ENCODE peak calls at places on chromosome 17, in seven cellular contexts. One of them, this sample, is unnamed.

GRCh38 chr17:28878981-28879380 is 18.6 kb downstream of the FLOT2 start:
- DNase-seq in endothelial cell of umbilical vein: peak
- DNase-seq in Peyer's patch: peak
- DNase-seq in body of pancreas: no peak
- DNase-seq in thyroid gland: peak
- DNase-seq in A549: peak
- DNase-seq in tibial nerve: no peak
- DNase-seq in this sample: peak

GRCh38 chr17:4895121-4895520 is 4.2 kb upstream of the C17orf107 start:
- DNase-seq in A549: no peak
- DNase-seq in endothelial cell of umbilical vein: no peak
- DNase-seq in thyroid gland: no peak
- DNase-seq in tibial nerve: no peak
- DNase-seq in Peyer's patch: no peak
- DNase-seq in body of pancreas: no peak
- DNase-seq in this sample: no peak

GRCh38 chr17:29158096-29158495 is 22.1 kb downstream of the MYO18A start:
- DNase-seq in endothelial cell of umbilical vein: no peak
- DNase-seq in A549: no peak
- DNase-seq in tibial nerve: no peak
- DNase-seq in body of pancreas: no peak
- DNase-seq in thyroid gland: no peak
- DNase-seq in Peyer's patch: no peak
- DNase-seq in this sample: no peak

GRCh38 chr17:1438593-1439083 is 17.4 kb downstream of the CRK start:
- DNase-seq in thyroid gland: no peak
- DNase-seq in body of pancreas: no peak
- DNase-seq in tibial nerve: no peak
- DNase-seq in Peyer's patch: no peak
- DNase-seq in A549: no peak
- DNase-seq in endothelial cell of umbilical vein: no peak
- DNase-seq in this sample: peak

GRCh38 chr17:57595426-57595825 is 149.7 kb downstream of the CCDC182 start:
- DNase-seq in tibial nerve: no peak
- DNase-seq in Peyer's patch: no peak
- DNase-seq in endothelial cell of umbilical vein: no peak
- DNase-seq in body of pancreas: no peak
- DNase-seq in A549: no peak
- DNase-seq in thyroid gland: no peak
- DNase-seq in this sample: no peak

GRCh38 chr17:5877948-5878347 is 192.2 kb upstream of the WSCD1 start:
- DNase-seq in Peyer's patch: no peak
- DNase-seq in endothelial cell of umbilical vein: no peak
- DNase-seq in A549: no peak
- DNase-seq in body of pancreas: no peak
- DNase-seq in tibial nerve: no peak
- DNase-seq in thyroid gland: peak
- DNase-seq in this sample: peak

GRCh38 chr17:12133183-12133582 is 112.5 kb downstream of the MAP2K4 start:
- DNase-seq in endothelial cell of umbilical vein: no peak
- DNase-seq in A549: no peak
- DNase-seq in Peyer's patch: no peak
- DNase-seq in tibial nerve: no peak
- DNase-seq in body of pancreas: no peak
- DNase-seq in thyroid gland: no peak
- DNase-seq in this sample: no peak

GRCh38 chr17:57675427-57675826 is 69.7 kb downstream of the CCDC182 start:
- DNase-seq in thyroid gland: no peak
- DNase-seq in A549: no peak
- DNase-seq in tibial nerve: no peak
- DNase-seq in endothelial cell of umbilical vein: no peak
- DNase-seq in body of pancreas: no peak
- DNase-seq in Peyer's patch: no peak
- DNase-seq in this sample: no peak

GRCh38 chr17:81672504-81672903 is 6.0 kb downstream of the CCDC137 start:
- DNase-seq in A549: no peak
- DNase-seq in thyroid gland: no peak
- DNase-seq in body of pancreas: no peak
- DNase-seq in Peyer's patch: no peak
- DNase-seq in endothelial cell of umbilical vein: no peak
- DNase-seq in tibial nerve: no peak
- DNase-seq in this sample: no peak

GRCh38 chr17:58046230-58047094 is 36.8 kb upstream of the DYNLL2 start:
- DNase-seq in thyroid gland: no peak
- DNase-seq in A549: no peak
- DNase-seq in tibial nerve: no peak
- DNase-seq in Peyer's patch: no peak
- DNase-seq in body of pancreas: no peak
- DNase-seq in endothelial cell of umbilical vein: no peak
- DNase-seq in this sample: no peak

GRCh38 chr17:74840989-74841666 is 18.6 kb downstream of the GRIN2C start:
- DNase-seq in A549: no peak
- DNase-seq in tibial nerve: peak
- DNase-seq in endothelial cell of umbilical vein: no peak
- DNase-seq in thyroid gland: peak
- DNase-seq in Peyer's patch: no peak
- DNase-seq in body of pancreas: no peak
- DNase-seq in this sample: peak

GRCh38 chr17:49817993-49818392 is 29.5 kb downstream of the KAT7 start:
- DNase-seq in Peyer's patch: no peak
- DNase-seq in tibial nerve: no peak
- DNase-seq in body of pancreas: no peak
- DNase-seq in endothelial cell of umbilical vein: no peak
- DNase-seq in A549: no peak
- DNase-seq in thyroid gland: no peak
- DNase-seq in this sample: no peak

GRCh38 chr17:55285340-55286301 is 20.9 kb downstream of the HLF start:
- DNase-seq in thyroid gland: peak
- DNase-seq in endothelial cell of umbilical vein: peak
- DNase-seq in body of pancreas: peak
- DNase-seq in tibial nerve: peak
- DNase-seq in Peyer's patch: peak
- DNase-seq in A549: no peak
- DNase-seq in this sample: peak

GRCh38 chr17:47210105-47210504 is 957 bp downstream of the MYL4 start:
- DNase-seq in endothelial cell of umbilical vein: no peak
- DNase-seq in thyroid gland: peak
- DNase-seq in tibial nerve: no peak
- DNase-seq in Peyer's patch: no peak
- DNase-seq in A549: no peak
- DNase-seq in body of pancreas: no peak
- DNase-seq in this sample: no peak

GRCh38 chr17:14499976-14500375 is 199.1 kb downstream of the HS3ST3B1 start:
- DNase-seq in body of pancreas: no peak
- DNase-seq in A549: no peak
- DNase-seq in tibial nerve: no peak
- DNase-seq in thyroid gland: no peak
- DNase-seq in endothelial cell of umbilical vein: no peak
- DNase-seq in Peyer's patch: no peak
- DNase-seq in this sample: no peak

GRCh38 chr17:28908640-28909098 is 5.8 kb upstream of the DHRS13 start:
- DNase-seq in endothelial cell of umbilical vein: peak
- DNase-seq in body of pancreas: no peak
- DNase-seq in A549: no peak
- DNase-seq in thyroid gland: no peak
- DNase-seq in Peyer's patch: no peak
- DNase-seq in tibial nerve: peak
- DNase-seq in this sample: peak

GRCh38 chr17:35084987-35085386 is 21.5 kb upstream of the RFFL start:
- DNase-seq in endothelial cell of umbilical vein: peak
- DNase-seq in thyroid gland: no peak
- DNase-seq in body of pancreas: no peak
- DNase-seq in Peyer's patch: no peak
- DNase-seq in tibial nerve: no peak
- DNase-seq in A549: peak
- DNase-seq in this sample: no peak

GRCh38 chr17:37848690-37849616 is 75.3 kb upstream of the TBC1D3K start:
- DNase-seq in body of pancreas: no peak
- DNase-seq in Peyer's patch: no peak
- DNase-seq in tibial nerve: no peak
- DNase-seq in A549: peak
- DNase-seq in thyroid gland: no peak
- DNase-seq in endothelial cell of umbilical vein: peak
- DNase-seq in this sample: no peak

GRCh38 chr17:39325528-39326240 is 75.7 kb downstream of the FBXL20 start:
- DNase-seq in thyroid gland: no peak
- DNase-seq in tibial nerve: no peak
- DNase-seq in endothelial cell of umbilical vein: no peak
- DNase-seq in Peyer's patch: no peak
- DNase-seq in A549: no peak
- DNase-seq in body of pancreas: no peak
- DNase-seq in this sample: no peak

GRCh38 chr17:48825446-48826381 is 5.1 kb upstream of the CALCOCO2 start:
- DNase-seq in thyroid gland: no peak
- DNase-seq in Peyer's patch: no peak
- DNase-seq in endothelial cell of umbilical vein: no peak
- DNase-seq in A549: no peak
- DNase-seq in body of pancreas: no peak
- DNase-seq in tibial nerve: no peak
- DNase-seq in this sample: no peak

GRCh38 chr17:50863221-50863843 is 2.8 kb downstream of the TOB1 start:
- DNase-seq in body of pancreas: peak
- DNase-seq in Peyer's patch: no peak
- DNase-seq in A549: no peak
- DNase-seq in thyroid gland: peak
- DNase-seq in tibial nerve: peak
- DNase-seq in endothelial cell of umbilical vein: peak
- DNase-seq in this sample: peak

GRCh38 chr17:8223356-8224063 is 13.1 kb upstream of the AURKB start:
- DNase-seq in body of pancreas: peak
- DNase-seq in endothelial cell of umbilical vein: no peak
- DNase-seq in thyroid gland: peak
- DNase-seq in tibial nerve: peak
- DNase-seq in Peyer's patch: no peak
- DNase-seq in A549: peak
- DNase-seq in this sample: peak

GRCh38 chr17:8220783-8221662 is 10.6 kb upstream of the AURKB start:
- DNase-seq in Peyer's patch: peak
- DNase-seq in body of pancreas: peak
- DNase-seq in A549: peak
- DNase-seq in tibial nerve: peak
- DNase-seq in endothelial cell of umbilical vein: peak
- DNase-seq in thyroid gland: peak
- DNase-seq in this sample: peak

GRCh38 chr17:8222380-8222629 is 11.9 kb upstream of the AURKB start:
- DNase-seq in tibial nerve: no peak
- DNase-seq in A549: no peak
- DNase-seq in body of pancreas: no peak
- DNase-seq in thyroid gland: no peak
- DNase-seq in endothelial cell of umbilical vein: no peak
- DNase-seq in Peyer's patch: no peak
- DNase-seq in this sample: no peak

GRCh38 chr17:8221663-8222379 is 11.4 kb upstream of the AURKB start:
- DNase-seq in tibial nerve: peak
- DNase-seq in A549: peak
- DNase-seq in thyroid gland: peak
- DNase-seq in Peyer's patch: peak
- DNase-seq in body of pancreas: peak
- DNase-seq in endothelial cell of umbilical vein: peak
- DNase-seq in this sample: peak

GRCh38 chr17:8222630-8223355 is 12.4 kb upstream of the AURKB start:
- DNase-seq in Peyer's patch: peak
- DNase-seq in body of pancreas: peak
- DNase-seq in thyroid gland: peak
- DNase-seq in tibial nerve: peak
- DNase-seq in endothelial cell of umbilical vein: peak
- DNase-seq in A549: peak
- DNase-seq in this sample: peak
- TF ChIP-seq POLR2A in Peyer's patch: peak
- TF ChIP-seq POLR2A in body of pancreas: peak
- TF ChIP-seq POLR2A in thyroid gland: peak
- TF ChIP-seq POLR2A in tibial nerve: peak
- TF ChIP-seq POLR2A in endothelial cell of umbilical vein: peak
- TF ChIP-seq POLR2A in A549: peak
- TF ChIP-seq POLR2A in this sample: peak

DNA sequence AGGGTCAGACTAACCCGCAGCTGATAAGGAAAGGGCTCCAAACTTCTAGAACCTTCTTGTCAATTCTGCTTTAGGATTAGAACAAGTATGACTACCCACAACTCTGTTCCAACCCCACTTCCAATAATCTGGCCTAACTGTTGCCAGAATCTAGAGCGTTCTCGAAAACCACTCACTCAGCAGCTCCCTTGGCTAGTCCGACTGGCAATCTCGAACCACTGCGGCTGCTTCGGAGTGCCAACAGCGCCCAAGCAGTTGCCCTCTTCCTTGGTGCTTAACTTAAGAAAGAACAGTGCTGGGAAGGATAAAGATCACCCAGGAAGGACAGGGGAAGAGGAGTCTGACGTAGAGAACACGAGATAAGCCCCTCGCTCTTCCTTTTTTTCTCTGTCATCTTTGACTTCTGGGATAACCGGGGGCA is 818 bp downstream of the DNAJC7 start:
- DNase-seq in Peyer's patch: no peak
- DNase-seq in body of pancreas: no peak
- DNase-seq in endothelial cell of umbilical vein: peak
- DNase-seq in A549: no peak
- DNase-seq in tibial nerve: no peak
- DNase-seq in thyroid gland: no peak
- DNase-seq in this sample: peak
- H3K4me3 ChIP-seq in Peyer's patch: peak
- H3K4me3 ChIP-seq in body of pancreas: peak
- H3K4me3 ChIP-seq in endothelial cell of umbilical vein: peak
- H3K4me3 ChIP-seq in A549: peak
- H3K4me3 ChIP-seq in tibial nerve: peak
- H3K4me3 ChIP-seq in thyroid gland: peak
- H3K4me3 ChIP-seq in this sample: peak

GRCh38 chr17:8629371-8630226 is 926 bp downstream of the MYH10 start:
- DNase-seq in tibial nerve: no peak
- DNase-seq in A549: peak
- DNase-seq in thyroid gland: peak
- DNase-seq in endothelial cell of umbilical vein: peak
- DNase-seq in Peyer's patch: peak
- DNase-seq in body of pancreas: peak
- DNase-seq in this sample: peak
- TF ChIP-seq POLR2A in tibial nerve: no peak
- TF ChIP-seq POLR2A in A549: no peak
- TF ChIP-seq POLR2A in thyroid gland: no peak
- TF ChIP-seq POLR2A in endothelial cell of umbilical vein: no peak
- TF ChIP-seq POLR2A in Peyer's patch: no peak
- TF ChIP-seq POLR2A in body of pancreas: no peak
- TF ChIP-seq POLR2A in this sample: no peak

DNA sequence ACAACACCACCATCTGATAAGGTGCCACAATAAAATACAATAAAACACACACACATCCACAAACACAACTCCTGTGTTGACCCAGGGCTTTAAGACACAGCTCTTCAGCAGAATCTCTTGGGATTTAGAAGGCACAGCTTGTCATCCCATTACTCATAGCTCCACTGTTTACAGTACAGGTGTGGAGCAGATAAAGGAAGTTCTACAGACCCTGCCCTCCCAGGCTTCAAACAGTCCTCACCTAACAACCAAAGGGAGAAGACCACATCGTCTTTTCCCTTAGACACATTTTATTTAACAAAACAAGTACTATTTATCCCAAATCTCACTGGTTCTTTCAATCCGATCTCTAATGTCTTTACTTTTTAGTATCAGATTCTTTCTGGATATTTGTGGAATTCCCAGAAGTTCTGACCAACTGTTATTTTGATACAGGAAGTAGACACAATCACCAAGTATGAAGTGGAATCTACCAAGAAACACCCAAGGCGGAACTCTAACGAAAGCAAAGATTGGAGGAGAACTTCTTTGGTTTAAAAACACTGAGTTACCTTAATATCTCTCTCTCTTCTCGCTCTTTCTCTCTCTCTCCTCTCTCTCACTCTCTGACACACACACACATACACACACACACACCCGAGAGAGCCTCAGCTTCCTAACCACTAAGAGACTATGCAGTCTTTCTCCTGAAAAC is 46.1 kb downstream of the CYTH1 start:
- DNase-seq in body of pancreas: peak
- DNase-seq in endothelial cell of umbilical vein: peak
- DNase-seq in thyroid gland: no peak
- DNase-seq in A549: no peak
- DNase-seq in Peyer's patch: no peak
- DNase-seq in tibial nerve: no peak
- DNase-seq in this sample: no peak
- H3K4me3 ChIP-seq in body of pancreas: peak
- H3K4me3 ChIP-seq in endothelial cell of umbilical vein: peak
- H3K4me3 ChIP-seq in thyroid gland: no peak
- H3K4me3 ChIP-seq in A549: peak
- H3K4me3 ChIP-seq in Peyer's patch: peak
- H3K4me3 ChIP-seq in tibial nerve: peak
- H3K4me3 ChIP-seq in this sample: no peak